ENCODE peak calls at places on chromosomes 7 and 10, in seven cellular contexts. S is OCI-M1; R is naive B cell; L is cerebellum; W is activated naive CD8-positive, alpha-beta T cell treated with anti-CD3 and anti-CD28 coated beads, Interleukin-2, amount 50 U/mL, for 24 hours; M is NCI-H187 treated with DMSO at 0.1 percent for 48 hours; P is ELF-1. Q is an unnamed sample.

GRCh38 chr7:108196004-108196403 is 65.8 kb upstream of the LAMB4 start:
- DNase-seq in S (no peak), R (no peak), L (no peak), W (no peak), M (no peak), P (no peak), Q (no peak)

GRCh38 chr10:4011136-4011812 is 226.3 kb upstream of the KLF6 start:
- DNase-seq in S (no peak), R (no peak), L (no peak), W (no peak), M (no peak), P (peak), Q (no peak)

GRCh38 chr10:16545126-16545736 is 23.6 kb upstream of the C1QL3 start:
- DNase-seq in S (peak), R (no peak), L (peak), W (no peak), M (no peak), P (peak), Q (no peak)

GRCh38 chr10:119483001-119483400 is 59.5 kb downstream of the RGS10 start:
- DNase-seq in S (peak), R (no peak), L (no peak), W (no peak), M (no peak), P (no peak), Q (no peak)

GRCh38 chr10:69101451-69102095 is 13.7 kb downstream of the SRGN start:
- DNase-seq in S (peak), R (no peak), L (no peak), W (peak), M (no peak), P (no peak), Q (no peak)

GRCh38 chr7:50358306-50358705 is 53.8 kb downstream of the IKZF1 start:
- DNase-seq in S (no peak), R (no peak), L (no peak), W (no peak), M (no peak), P (no peak), Q (no peak)

GRCh38 chr7:114086906-114087651 is 168.3 kb upstream of the PPP1R3A start:
- DNase-seq in S (peak), R (peak), L (no peak), W (no peak), M (peak), P (peak), Q (no peak)

GRCh38 chr7:94286111-94286510 is 108.6 kb upstream of the COL1A2 start:
- DNase-seq in S (no peak), R (no peak), L (no peak), W (no peak), M (no peak), P (no peak), Q (no peak)

GRCh38 chr7:130998993-130999602 is 265.1 kb upstream of the KLF14 start:
- DNase-seq in S (no peak), R (no peak), L (no peak), W (no peak), M (no peak), P (no peak), Q (no peak)

GRCh38 chr10:113362645-113363091 is 190.2 kb upstream of the HABP2 start:
- DNase-seq in S (peak), R (no peak), L (no peak), W (no peak), M (no peak), P (peak), Q (no peak)

GRCh38 chr7:142959202-142959601 is 3.0 kb downstream of the KEL start:
- DNase-seq in S (no peak), R (no peak), L (no peak), W (no peak), M (no peak), P (no peak), Q (no peak)

GRCh38 chr10:988667-989545 is 672 bp downstream of the GTPBP4 start:
- DNase-seq in S (peak), R (no peak), L (no peak), W (no peak), M (no peak), P (peak), Q (no peak)

GRCh38 chr7:45988405-45989057 is 67.5 kb upstream of the IGFBP3 start:
- DNase-seq in S (no peak), R (no peak), L (no peak), W (no peak), M (no peak), P (no peak), Q (no peak)

GRCh38 chr10:75243426-75243825 is 7.7 kb upstream of the COMTD1 start:
- DNase-seq in S (peak), R (no peak), L (no peak), W (no peak), M (no peak), P (no peak), Q (no peak)

GRCh38 chr7:123569352-123569999 is 11.9 kb upstream of the NDUFA5 start:
- DNase-seq in S (peak), R (no peak), L (no peak), W (no peak), M (no peak), P (no peak), Q (no peak)

GRCh38 chr10:120931999-120932398 is 80.8 kb downstream of the WDR11 start:
- DNase-seq in S (no peak), R (no peak), L (no peak), W (no peak), M (no peak), P (no peak), Q (no peak)

GRCh38 chr7:159192013-159192412 is 47.3 kb upstream of the VIPR2 start:
- DNase-seq in S (no peak), R (no peak), L (no peak), W (no peak), M (no peak), P (no peak), Q (no peak)

GRCh38 chr10:75651452-75651851 is 220.0 kb downstream of the LRMDA start:
- DNase-seq in S (no peak), R (no peak), L (no peak), W (no peak), M (no peak), P (peak), Q (no peak)

GRCh38 chr10:93766918-93767317 is 9.2 kb downstream of the LGI1 start:
- DNase-seq in S (no peak), R (no peak), L (no peak), W (no peak), M (no peak), P (no peak), Q (no peak)

GRCh38 chr7:1966631-1967200 is 266.0 kb downstream of the MAD1L1 start:
- DNase-seq in S (no peak), R (no peak), L (peak), W (no peak), M (no peak), P (no peak), Q (no peak)

GRCh38 chr10:99711129-99711719 is 20.7 kb downstream of the COX15 start:
- DNase-seq in S (peak), R (peak), L (peak), W (peak), M (no peak), P (no peak), Q (no peak)

GRCh38 chr10:129896231-129897150 is 67.6 kb downstream of the EBF3 start:
- DNase-seq in S (no peak), R (no peak), L (peak), W (no peak), M (no peak), P (peak), Q (no peak)

GRCh38 chr7:38574121-38574520 is 57.1 kb downstream of the AMPH start:
- DNase-seq in S (no peak), R (no peak), L (no peak), W (no peak), M (no peak), P (no peak), Q (no peak)

GRCh38 chr10:86066696-86067095 is 299.9 kb downstream of the GRID1 start:
- DNase-seq in S (no peak), R (no peak), L (no peak), W (no peak), M (no peak), P (no peak), Q (no peak)

GRCh38 chr10:118698421-118698820 is 56.3 kb downstream of the CACUL1 start:
- DNase-seq in S (peak), R (no peak), L (no peak), W (peak), M (no peak), P (peak), Q (no peak)

GRCh38 chr10:71780722-71781121 is 7.4 kb upstream of the VSIR start:
- DNase-seq in S (peak), R (no peak), L (no peak), W (no peak), M (no peak), P (no peak), Q (no peak)

GRCh38 chr10:28278842-28279241 is 24.0 kb downstream of the MPP7 start:
- DNase-seq in S (no peak), R (no peak), L (no peak), W (no peak), M (no peak), P (no peak), Q (no peak)

GRCh38 chr10:58372630-58373445 is 12.4 kb upstream of the TFAM start:
- DNase-seq in S (no peak), R (no peak), L (no peak), W (no peak), M (no peak), P (no peak), Q (no peak)